ENCODE peak calls at places on chromosomes 4 and X, in seven cellular contexts. Q, A, T, R, E, S and Y are unnamed samples.

GRCh38 chr4:139416073-139416673 is 37.7 kb upstream of the RAB33B start:
- DNase-seq in Q (peak; percentile 9), A (no peak), T (no peak), R (peak; percentile 43), E (peak; percentile 60), S (no peak), Y (no peak)

GRCh38 chr4:1713003-1713397 is 881 bp upstream of the SLBP start:
- DNase-seq in Q (no peak), A (no peak), T (no peak), R (no peak), E (no peak), S (no peak), Y (no peak)

GRCh38 chr4:111905511-111905910 is 239.7 kb upstream of the FAM241A start:
- DNase-seq in Q (no peak), A (no peak), T (no peak), R (no peak), E (no peak), S (no peak), Y (no peak)

GRCh38 chr4:105140684-105141490 is 5.8 kb upstream of the TET2 start:
- DNase-seq in Q (no peak), A (no peak), T (no peak), R (peak; percentile 44), E (peak; percentile 47), S (no peak), Y (no peak)

GRCh38 chr4:55363618-55364420 is 17.8 kb downstream of the SRD5A3 start:
- DNase-seq in Q (no peak), A (peak; percentile 10), T (no peak), R (no peak), E (no peak), S (no peak), Y (no peak)

GRCh38 chr4:141730805-141731204 is 94.4 kb downstream of the IL15 start:
- DNase-seq in Q (no peak), A (no peak), T (no peak), R (no peak), E (no peak), S (no peak), Y (no peak)

GRCh38 chr4:129342820-129343219 is 246.9 kb downstream of the C4orf33 start:
- DNase-seq in Q (peak; percentile 47), A (no peak), T (no peak), R (peak; percentile 68), E (peak; percentile 60), S (peak; percentile 31), Y (no peak)

GRCh38 chr4:3384771-3385701 is 56.7 kb upstream of the HGFAC start:
- DNase-seq in Q (no peak), A (no peak), T (peak; percentile 87), R (no peak), E (no peak), S (no peak), Y (no peak)

GRCh38 chrX:107632291-107632690 is 4.0 kb downstream of the PRPS1 start:
- DNase-seq in Q (no peak), A (no peak), T (no peak), R (no peak), E (no peak), S (no peak), Y (no peak)

GRCh38 chrX:136847874-136848273 is 32.7 kb downstream of the RBMX start:
- DNase-seq in Q (no peak), A (no peak), T (no peak), R (no peak), E (no peak), S (no peak), Y (no peak)

GRCh38 chr4:6561706-6562371 is 13.2 kb upstream of the MAN2B2 start:
- DNase-seq in Q (no peak), A (no peak), T (no peak), R (no peak), E (no peak), S (no peak), Y (no peak)

GRCh38 chr4:40763228-40763716 is 13.5 kb downstream of the NSUN7 start:
- DNase-seq in Q (peak; percentile 40), A (no peak), T (no peak), R (peak; percentile 26), E (no peak), S (no peak), Y (no peak)

GRCh38 chr4:143026459-143027170 is 158.1 kb upstream of the USP38 start:
- DNase-seq in Q (no peak), A (no peak), T (no peak), R (no peak), E (no peak), S (no peak), Y (no peak)

GRCh38 chr4:87819281-87819919 is 13.4 kb upstream of the MEPE start:
- DNase-seq in Q (peak; percentile 52), A (no peak), T (no peak), R (peak; percentile 58), E (no peak), S (no peak), Y (no peak)

GRCh38 chrX:4560192-4560591 is 846.7 kb upstream of the PRKX start:
- DNase-seq in Q (no peak), A (no peak), T (no peak), R (no peak), E (no peak), S (no peak), Y (no peak)

GRCh38 chrX:10001496-10001895 is 34.3 kb downstream of the CLDN34 start:
- DNase-seq in Q (no peak), A (no peak), T (no peak), R (no peak), E (no peak), S (no peak), Y (no peak)